ENCODE peak calls at places on chromosomes 1 and 21, in nine cellular contexts. H is transverse colon; G is left lung; U is stomach; E is tibial nerve; Z is CD8-positive, alpha-beta memory T cell; T is H9; R is cardiac muscle cell; L is effector memory CD4-positive, alpha-beta T cell. W is an unnamed sample.
A peak's percentile ranks its signal among the peaks of the same experiment; 100 is the strongest.

GRCh38 chr1:182080955-182081582 is 19.6 kb upstream of the ZNF648 start:
- DNase-seq in E (no peak), Z (no peak), L (no peak), R (peak; percentile 57), G (no peak), T (peak; percentile 49), H (no peak), U (no peak), W (peak; percentile 24)

GRCh38 chr1:8871965-8872399 is 6.5 kb downstream of the ENO1 start:
- DNase-seq in T (no peak), G (no peak), E (no peak), Z (no peak), U (no peak), L (no peak), H (no peak), R (no peak), W (no peak)

GRCh38 chr21:36725793-36726386 is 27.0 kb downstream of the SIM2 start:
- DNase-seq in E (no peak), T (peak; percentile 17), L (no peak), H (peak; percentile 1), G (no peak), Z (no peak), U (peak; percentile 19), R (no peak), W (no peak)

GRCh38 chr21:26954591-26955214 is 12.2 kb downstream of the ADAMTS5 start:
- DNase-seq in L (no peak), H (no peak), Z (no peak), U (no peak), G (no peak), E (no peak), R (no peak), T (no peak), W (peak; percentile 96)

GRCh38 chr21:41877901-41878830 is 978 bp downstream of the PRDM15 start:
- DNase-seq in H (peak; percentile 61), L (peak; percentile 17), R (peak; percentile 66), E (no peak), G (no peak), Z (no peak), U (peak; percentile 54), T (no peak), W (peak; percentile 29)

GRCh38 chr1:159869173-159869572 is 6.7 kb upstream of the VSIG8 start:
- DNase-seq in G (no peak), T (no peak), Z (no peak), R (peak; percentile 32), L (no peak), H (peak; percentile 45), E (no peak), U (no peak), W (no peak)

GRCh38 chr1:218048828-218049227 is 236.3 kb upstream of the RRP15 start:
- DNase-seq in T (no peak), E (no peak), H (no peak), R (no peak), L (no peak), U (no peak), Z (no peak), G (no peak), W (no peak)

GRCh38 chr1:156748670-156749428 is 2.6 kb downstream of the HDGF start:
- DNase-seq in E (peak; percentile 42), R (peak; percentile 71), G (peak; percentile 78), H (peak; percentile 79), L (no peak), T (no peak), Z (no peak), U (peak; percentile 78), W (peak; percentile 34)

GRCh38 chr1:240344918-240345317 is 253.2 kb downstream of the FMN2 start:
- DNase-seq in T (no peak), Z (no peak), G (no peak), U (no peak), R (no peak), L (no peak), H (no peak), E (no peak), W (no peak)

GRCh38 chr1:54567961-54568360 is 19.9 kb downstream of the ACOT11 start:
- DNase-seq in Z (no peak), H (no peak), U (no peak), R (peak; percentile 73), G (no peak), L (no peak), T (no peak), E (no peak), W (no peak)

GRCh38 chr21:28636988-28637691 is 355.5 kb downstream of the LTN1 start:
- DNase-seq in R (peak; percentile 81), L (no peak), U (no peak), H (no peak), T (no peak), E (no peak), G (no peak), Z (no peak), W (no peak)

GRCh38 chr1:2452583-2453315 is 23.3 kb upstream of the PLCH2 start:
- DNase-seq in T (no peak), E (no peak), L (no peak), U (no peak), R (no peak), G (no peak), H (no peak), Z (no peak), W (no peak)

GRCh38 chr1:33307494-33307864 is 13.4 kb downstream of the A3GALT2 start:
- DNase-seq in H (no peak), R (no peak), G (no peak), U (no peak), L (no peak), E (no peak), Z (no peak), T (no peak), W (no peak)

GRCh38 chr1:17717595-17717994 is 37.5 kb upstream of the ACTL8 start:
- DNase-seq in L (no peak), H (no peak), U (no peak), E (no peak), R (no peak), G (no peak), T (no peak), Z (no peak), W (no peak)

GRCh38 chr1:97593192-97593591 is 327.6 kb downstream of the DPYD start:
- DNase-seq in H (no peak), U (no peak), R (no peak), E (no peak), L (no peak), Z (no peak), T (no peak), G (no peak), W (no peak)

GRCh38 chr21:16587671-16588379 is 858.0 kb downstream of the USP25 start:
- DNase-seq in U (no peak), E (no peak), R (peak; percentile 81), H (no peak), Z (no peak), G (no peak), L (no peak), T (no peak), W (no peak)

GRCh38 chr1:40749817-40750216 is 33.8 kb upstream of the KCNQ4 start:
- DNase-seq in H (no peak), L (no peak), U (no peak), Z (no peak), R (no peak), T (no peak), E (no peak), G (no peak), W (no peak)

GRCh38 chr1:58780586-58781452 is 3.0 kb downstream of the JUN start:
- DNase-seq in U (peak; percentile 34), H (no peak), T (no peak), R (peak; percentile 45), L (peak; percentile 29), G (no peak), E (no peak), Z (no peak), W (peak; percentile 42)

GRCh38 chr1:54989473-54989872 is 9.0 kb downstream of the TMEM61 start:
- DNase-seq in R (no peak), L (no peak), E (no peak), T (no peak), U (peak; percentile 57), H (peak; percentile 67), G (no peak), Z (no peak), W (peak; percentile 55)

GRCh38 chr1:22830131-22830566 is 119.5 kb downstream of the EPHB2 start:
- DNase-seq in E (no peak), T (no peak), U (no peak), R (no peak), G (no peak), H (no peak), L (no peak), Z (no peak), W (no peak)
- H3K4me1 ChIP-seq in E (no peaks in the 10 kb centered on the region), T (peaks cover 4% of the 10 kb centered on the region), U (peaks cover 26% of the 10 kb centered on the region), R (peaks cover 42% of the 10 kb centered on the region), G (peaks cover 11% of the 10 kb centered on the region), H (no peaks in the 10 kb centered on the region), L (no peaks in the 10 kb centered on the region), Z (no peaks in the 10 kb centered on the region), W (peaks cover 2% of the 10 kb centered on the region)

GRCh38 chr1:208159542-208160258 is 84.5 kb downstream of the PLXNA2 start:
- DNase-seq in L (no peak), T (no peak), R (peak; percentile 94), U (peak; percentile 53), E (no peak), G (no peak), Z (no peak), H (no peak), W (peak; percentile 91)

GRCh38 chr1:208160259-208160819 is 83.8 kb downstream of the PLXNA2 start:
- DNase-seq in R (no peak), G (no peak), L (no peak), E (no peak), T (no peak), U (no peak), H (no peak), Z (no peak), W (no peak)

GRCh38 chr1:208161005-208161404 is 83.2 kb downstream of the PLXNA2 start:
- DNase-seq in R (no peak), H (no peak), U (no peak), G (no peak), E (no peak), L (no peak), Z (no peak), T (peak; percentile 40), W (no peak)

GRCh38 chr1:208157769-208158168 is 86.4 kb downstream of the PLXNA2 start:
- DNase-seq in E (no peak), G (no peak), L (no peak), T (no peak), U (no peak), H (no peak), R (no peak), Z (no peak), W (no peak)

GRCh38 chr1:208158640-208159541 is 85.3 kb downstream of the PLXNA2 start:
- DNase-seq in H (peak; percentile 72), Z (no peak), G (no peak), E (no peak), L (no peak), T (peak; percentile 39), R (peak; percentile 35), U (no peak), W (peak; percentile 62)
- H3K4me1 ChIP-seq in H (peaks cover 32% of the 10 kb centered on the region), Z (no peaks in the 10 kb centered on the region), G (peaks cover 41% of the 10 kb centered on the region), E (peaks cover 14% of the 10 kb centered on the region), L (no peaks in the 10 kb centered on the region), T (peaks cover 5% of the 10 kb centered on the region), R (peaks cover 49% of the 10 kb centered on the region), U (peaks cover 97% of the 10 kb centered on the region), W (peaks cover 29% of the 10 kb centered on the region)

GRCh38 chr1:37476460-37477197 is 2.2 kb downstream of the ZC3H12A start:
- DNase-seq in E (no peak), U (peak; percentile 75), G (peak; percentile 82), H (peak; percentile 82), L (no peak), T (no peak), Z (no peak), R (peak; percentile 93), W (peak; percentile 56)
- H3K4me1 ChIP-seq in E (peaks cover 77% of the 10 kb centered on the region), U (peaks cover 88% of the 10 kb centered on the region), G (peaks cover 55% of the 10 kb centered on the region), H (peaks cover 38% of the 10 kb centered on the region), L (peaks cover 58% of the 10 kb centered on the region), T (peaks cover 15% of the 10 kb centered on the region), Z (peaks cover 70% of the 10 kb centered on the region), R (peaks cover 8% of the 10 kb centered on the region), W (peaks cover 55% of the 10 kb centered on the region)

GRCh38 chr1:214506972-214507431 is 44.4 kb downstream of the PTPN14 start:
- DNase-seq in U (peak; percentile 46), Z (no peak), H (peak; percentile 58), L (no peak), R (no peak), T (no peak), G (no peak), E (no peak), W (no peak)
- H3K4me1 ChIP-seq in U (peaks cover 41% of the 10 kb centered on the region), Z (no peaks in the 10 kb centered on the region), H (no peaks in the 10 kb centered on the region), L (no peaks in the 10 kb centered on the region), R (no peaks in the 10 kb centered on the region), T (peaks cover 12% of the 10 kb centered on the region), G (no peaks in the 10 kb centered on the region), E (no peaks in the 10 kb centered on the region), W (peaks cover 5% of the 10 kb centered on the region)

W was measured in SJCRH30.